ENCODE peak calls at places on chromosomes 11 and 22, in ten cellular contexts. One of them, this sample, is unnamed.

GRCh38 chr22:26610072-26610958 is 7.5 kb downstream of the CRYBB1 start:
- DNase-seq in cardiac fibroblast: peak; percentile 86
- DNase-seq in aorta: peak; percentile 78
- DNase-seq in ureter: no peak
- DNase-seq in fibroblast of lung: peak; percentile 88
- DNase-seq in H7: no peak
- DNase-seq in kidney: no peak
- DNase-seq in uterus: no peak
- DNase-seq in activated CD8-positive, alpha-beta T cell treated with anti-CD3 and anti-CD28 coated beads, Interleukin-2, amount 10 ng/mL, durations not matched to agents 7 days and 5 days: peak; percentile 78
- DNase-seq in NCI-H446: peak; percentile 22
- DNase-seq in this sample: peak; percentile 67

GRCh38 chr11:27061078-27061477 is 20.5 kb downstream of the BBOX1 start:
- DNase-seq in cardiac fibroblast: no peak
- DNase-seq in aorta: no peak
- DNase-seq in ureter: no peak
- DNase-seq in fibroblast of lung: no peak
- DNase-seq in H7: no peak
- DNase-seq in kidney: no peak
- DNase-seq in uterus: no peak
- DNase-seq in activated CD8-positive, alpha-beta T cell treated with anti-CD3 and anti-CD28 coated beads, Interleukin-2, amount 10 ng/mL, durations not matched to agents 7 days and 5 days: no peak
- DNase-seq in NCI-H446: no peak
- DNase-seq in this sample: no peak

GRCh38 chr11:17102447-17102846 is 25.0 kb upstream of the RPS13 start:
- DNase-seq in cardiac fibroblast: peak; percentile 16
- DNase-seq in aorta: no peak
- DNase-seq in ureter: no peak
- DNase-seq in fibroblast of lung: no peak
- DNase-seq in H7: no peak
- DNase-seq in kidney: no peak
- DNase-seq in uterus: no peak
- DNase-seq in activated CD8-positive, alpha-beta T cell treated with anti-CD3 and anti-CD28 coated beads, Interleukin-2, amount 10 ng/mL, durations not matched to agents 7 days and 5 days: no peak
- DNase-seq in NCI-H446: no peak
- DNase-seq in this sample: no peak

GRCh38 chr11:59705281-59705680 is 8.4 kb downstream of the OR10V1 start:
- DNase-seq in cardiac fibroblast: no peak
- DNase-seq in aorta: no peak
- DNase-seq in ureter: no peak
- DNase-seq in fibroblast of lung: no peak
- DNase-seq in H7: no peak
- DNase-seq in kidney: no peak
- DNase-seq in uterus: no peak
- DNase-seq in activated CD8-positive, alpha-beta T cell treated with anti-CD3 and anti-CD28 coated beads, Interleukin-2, amount 10 ng/mL, durations not matched to agents 7 days and 5 days: no peak
- DNase-seq in NCI-H446: no peak
- DNase-seq in this sample: no peak

GRCh38 chr11:131671764-131672163 is 301.3 kb downstream of the NTM start:
- DNase-seq in cardiac fibroblast: no peak
- DNase-seq in aorta: no peak
- DNase-seq in ureter: no peak
- DNase-seq in fibroblast of lung: no peak
- DNase-seq in H7: peak; percentile 91
- DNase-seq in kidney: no peak
- DNase-seq in uterus: no peak
- DNase-seq in activated CD8-positive, alpha-beta T cell treated with anti-CD3 and anti-CD28 coated beads, Interleukin-2, amount 10 ng/mL, durations not matched to agents 7 days and 5 days: no peak
- DNase-seq in NCI-H446: no peak
- DNase-seq in this sample: peak; percentile 67

GRCh38 chr11:66981976-66982578 is 7.0 kb downstream of the C11orf86 start:
- DNase-seq in cardiac fibroblast: peak; percentile 85
- DNase-seq in aorta: peak; percentile 94
- DNase-seq in ureter: peak; percentile 86
- DNase-seq in fibroblast of lung: peak; percentile 84
- DNase-seq in H7: no peak
- DNase-seq in kidney: peak; percentile 93
- DNase-seq in uterus: peak; percentile 63
- DNase-seq in activated CD8-positive, alpha-beta T cell treated with anti-CD3 and anti-CD28 coated beads, Interleukin-2, amount 10 ng/mL, durations not matched to agents 7 days and 5 days: no peak
- DNase-seq in NCI-H446: peak; percentile 94
- DNase-seq in this sample: peak; percentile 56

GRCh38 chr22:49302530-49302929 is 525.1 kb downstream of the BRD1 start:
- DNase-seq in cardiac fibroblast: no peak
- DNase-seq in aorta: peak; percentile 30
- DNase-seq in ureter: peak; percentile 19
- DNase-seq in fibroblast of lung: no peak
- DNase-seq in H7: no peak
- DNase-seq in kidney: no peak
- DNase-seq in uterus: no peak
- DNase-seq in activated CD8-positive, alpha-beta T cell treated with anti-CD3 and anti-CD28 coated beads, Interleukin-2, amount 10 ng/mL, durations not matched to agents 7 days and 5 days: peak; percentile 14
- DNase-seq in NCI-H446: no peak
- DNase-seq in this sample: no peak

GRCh38 chr11:16239130-16240105 is 116.9 kb downstream of the SOX6 start:
- DNase-seq in cardiac fibroblast: no peak
- DNase-seq in aorta: no peak
- DNase-seq in ureter: no peak
- DNase-seq in fibroblast of lung: peak; percentile 36
- DNase-seq in H7: no peak
- DNase-seq in kidney: no peak
- DNase-seq in uterus: no peak
- DNase-seq in activated CD8-positive, alpha-beta T cell treated with anti-CD3 and anti-CD28 coated beads, Interleukin-2, amount 10 ng/mL, durations not matched to agents 7 days and 5 days: no peak
- DNase-seq in NCI-H446: peak; percentile 92
- DNase-seq in this sample: peak; percentile 22

GRCh38 chr11:35629511-35629910 is 11.3 kb downstream of the FJX1 start:
- DNase-seq in cardiac fibroblast: no peak
- DNase-seq in aorta: no peak
- DNase-seq in ureter: no peak
- DNase-seq in fibroblast of lung: no peak
- DNase-seq in H7: no peak
- DNase-seq in kidney: no peak
- DNase-seq in uterus: no peak
- DNase-seq in activated CD8-positive, alpha-beta T cell treated with anti-CD3 and anti-CD28 coated beads, Interleukin-2, amount 10 ng/mL, durations not matched to agents 7 days and 5 days: no peak
- DNase-seq in NCI-H446: no peak
- DNase-seq in this sample: no peak

GRCh38 chr11:120399312-120399711 is 63.1 kb downstream of the ARHGEF12 start:
- DNase-seq in cardiac fibroblast: no peak
- DNase-seq in aorta: no peak
- DNase-seq in ureter: no peak
- DNase-seq in fibroblast of lung: peak; percentile 65
- DNase-seq in H7: no peak
- DNase-seq in kidney: no peak
- DNase-seq in uterus: no peak
- DNase-seq in activated CD8-positive, alpha-beta T cell treated with anti-CD3 and anti-CD28 coated beads, Interleukin-2, amount 10 ng/mL, durations not matched to agents 7 days and 5 days: no peak
- DNase-seq in NCI-H446: no peak
- DNase-seq in this sample: no peak

GRCh38 chr11:69812256-69812655 is 7.0 kb downstream of the FGF3 start:
- DNase-seq in cardiac fibroblast: no peak
- DNase-seq in aorta: no peak
- DNase-seq in ureter: no peak
- DNase-seq in fibroblast of lung: no peak
- DNase-seq in H7: no peak
- DNase-seq in kidney: no peak
- DNase-seq in uterus: no peak
- DNase-seq in activated CD8-positive, alpha-beta T cell treated with anti-CD3 and anti-CD28 coated beads, Interleukin-2, amount 10 ng/mL, durations not matched to agents 7 days and 5 days: no peak
- DNase-seq in NCI-H446: no peak
- DNase-seq in this sample: no peak